ENCODE peak calls at places on chromosomes 3 and 15, in four cellular contexts. U, I, K and M are unnamed samples.

GRCh38 chr3:179027326-179027900 is 44.2 kb downstream of the ZMAT3 start:
- DNase-seq in U (peak; percentile 61), K (no peak), I (peak; percentile 29), M (no peak)

GRCh38 chr3:141085331-141086047 is 34.3 kb downstream of the SPSB4 start:
- DNase-seq in K (no peak), U (no peak), I (no peak), M (no peak)

GRCh38 chr15:69160976-69161877 is 792 bp downstream of the GLCE start:
- DNase-seq in I (peak; percentile 39), K (no peak), U (peak; percentile 16), M (peak; percentile 45)

GRCh38 chr3:111080357-111080937 is 8.8 kb downstream of the NECTIN3 start:
- DNase-seq in K (no peak), I (peak; percentile 48), U (peak; percentile 78), M (no peak)

GRCh38 chr15:101210466-101210865 is 41.4 kb downstream of the CHSY1 start:
- DNase-seq in I (no peak), K (no peak), U (peak; percentile 29), M (no peak)

GRCh38 chr3:119418641-119419040 is 44.8 kb downstream of the TMEM39A start:
- DNase-seq in U (peak; percentile 66), I (peak; percentile 67), K (no peak), M (no peak)

GRCh38 chr3:183824761-183825379 is 507 bp downstream of the MAP6D1 start:
- DNase-seq in K (no peak), U (no peak), I (peak; percentile 33), M (peak; percentile 49)

GRCh38 chr3:12177131-12177530 is 18.4 kb upstream of the TIMP4 start:
- DNase-seq in I (no peak), U (no peak), K (no peak), M (no peak)

GRCh38 chr15:52351206-52351907 is 55.8 kb upstream of the MYO5C start:
- DNase-seq in U (no peak), K (no peak), I (no peak), M (no peak)

DNA sequence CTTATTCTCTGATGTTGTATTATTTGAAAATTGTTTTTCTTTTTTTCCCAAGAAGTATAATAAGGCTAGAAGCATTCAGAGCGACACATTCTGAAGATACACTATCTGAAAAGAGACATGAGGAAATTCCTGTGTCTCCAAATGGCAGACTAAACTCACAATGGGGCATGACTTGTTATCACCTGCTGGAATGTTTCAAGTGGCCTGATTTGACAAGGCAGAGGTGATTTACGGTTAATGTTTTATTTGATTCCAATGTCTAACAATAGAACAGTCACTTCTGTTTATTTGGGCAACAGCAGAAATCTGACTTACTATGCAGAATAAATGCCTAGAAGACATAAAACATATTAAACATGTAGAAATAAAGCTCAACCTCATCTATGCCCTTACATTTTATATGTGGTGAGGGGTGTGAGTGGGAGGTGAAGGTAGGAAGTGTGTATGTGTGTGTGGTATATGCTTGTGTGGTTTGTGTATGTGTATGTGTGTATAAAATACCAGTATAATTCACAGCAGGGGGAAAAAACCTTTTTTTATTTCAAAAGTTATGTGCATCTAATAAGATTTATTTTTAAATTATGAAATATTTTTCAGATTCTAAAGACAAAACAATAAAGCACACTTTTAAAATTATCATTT is 1051.7 kb downstream of the ROBO2 start:
- DNase-seq in I (peak; percentile 86), U (no peak), K (no peak), M (no peak)
- H3K56ac ChIP-seq in I (no peak overlapping the region), U (no peak overlapping the region), K (no peak overlapping the region), M (no peak overlapping the region)

GRCh38 chr15:77525907-77526581 is 105.4 kb downstream of the HMG20A start:
- DNase-seq in U (no peak), I (no peak), K (no peak), M (no peak)

GRCh38 chr15:77527831-77528231 is 104.9 kb downstream of the LINGO1 start:
- DNase-seq in U (no peak), K (no peak), I (no peak), M (no peak)

GRCh38 chr15:77525411-77525811 is 104.7 kb downstream of the HMG20A start:
- DNase-seq in I (peak; percentile 90), K (no peak), U (no peak), M (no peak)

GRCh38 chr15:77527164-77527778 is 105.4 kb downstream of the LINGO1 start:
- DNase-seq in K (no peak), U (peak; percentile 79), I (peak; percentile 92), M (peak; percentile 76)

GRCh38 chr15:77526582-77527163 is 106.0 kb downstream of the HMG20A start:
- DNase-seq in I (no peak), U (no peak), K (no peak), M (no peak)
- H3K56ac ChIP-seq in I (peak overlapping the region; percentile 81), U (peak overlapping the region; percentile 43), K (no peak overlapping the region), M (no peak overlapping the region)

GRCh38 chr3:128434524-128434923 is 32.2 kb downstream of the DNAJB8 start:
- DNase-seq in U (no peak), K (no peak), I (no peak), M (no peak)

GRCh38 chr3:128432898-128433629 is 33.6 kb downstream of the DNAJB8 start:
- DNase-seq in K (no peak), U (no peak), I (no peak), M (peak; percentile 74)

GRCh38 chr3:128432301-128432897 is 34.3 kb downstream of the DNAJB8 start:
- DNase-seq in K (no peak), I (peak; percentile 64), U (no peak), M (peak; percentile 69)

GRCh38 chr3:128435058-128435457 is 31.6 kb downstream of the DNAJB8 start:
- DNase-seq in K (no peak), I (peak; percentile 73), U (no peak), M (peak; percentile 57)

GRCh38 chr3:128433630-128434185 is 33.0 kb downstream of the DNAJB8 start:
- DNase-seq in U (no peak), K (no peak), I (peak; percentile 89), M (peak; percentile 81)
- H3K56ac ChIP-seq in U (no peak overlapping the region), K (no peak overlapping the region), I (no peak overlapping the region), M (no peak overlapping the region)

GRCh38 chr3:125245521-125245920 is 33.0 kb upstream of the SLC12A8 start:
- DNase-seq in U (peak; percentile 83), I (no peak), K (no peak), M (no peak)
- H3K56ac ChIP-seq in U (no peak overlapping the region), I (no peak overlapping the region), K (no peak overlapping the region), M (no peak overlapping the region)